ENCODE peak calls at places on chromosomes 2 and 18, in nine cellular contexts. E is esophagus muscularis mucosa, F is transverse colon, O is HCT116, X is stomach, C is breast epithelium, A is upper lobe of left lung, S is spleen, L is vagina. H is an unnamed sample.

GRCh38 chr2:141133883-141134282 is 996.9 kb downstream of the LRP1B start:
- DNase-seq in A (no peak), X (no peak), E (no peak), C (no peak), L (no peak), O (no peak), S (no peak), F (no peak), H (no peak)

GRCh38 chr2:239239607-239240479 is 161.0 kb downstream of the HDAC4 start:
- DNase-seq in L (no peak), C (no peak), E (no peak), X (no peak), O (no peak), A (no peak), S (peak), F (no peak), H (peak)

GRCh38 chr18:79922971-79923411 is 28.5 kb downstream of the SLC66A2 start:
- DNase-seq in O (no peak), C (peak), A (peak), S (peak), X (peak), E (no peak), F (peak), L (no peak), H (peak)

GRCh38 chr2:213279961-213280360 is 4.3 kb upstream of the SPAG16 start:
- DNase-seq in L (no peak), C (no peak), X (no peak), E (no peak), O (no peak), F (no peak), A (no peak), S (no peak), H (no peak)

GRCh38 chr2:64654063-64654811 is 524 bp upstream of the SERTAD2 start:
- DNase-seq in L (no peak), A (peak), E (no peak), O (peak), C (peak), F (peak), S (peak), X (peak), H (peak)

GRCh38 chr18:77377813-77378212 is 128.2 kb downstream of the GALR1 start:
- DNase-seq in C (no peak), S (no peak), F (no peak), O (no peak), X (no peak), E (no peak), A (no peak), L (no peak), H (no peak)

GRCh38 chr2:125516496-125517109 is 1139.4 kb upstream of the GYPC start:
- DNase-seq in C (no peak), L (no peak), E (no peak), X (no peak), O (no peak), S (no peak), A (no peak), F (no peak), H (no peak)

GRCh38 chr18:12990128-12990485 is 1.1 kb upstream of the CEP192 start:
- DNase-seq in F (no peak), C (no peak), S (no peak), A (no peak), L (no peak), O (no peak), E (no peak), X (no peak), H (no peak)

GRCh38 chr2:60553992-60554648 is 666 bp upstream of the BCL11A start:
- DNase-seq in C (no peak), S (peak), E (no peak), A (peak), F (peak), L (no peak), X (no peak), O (no peak), H (no peak)

DNA sequence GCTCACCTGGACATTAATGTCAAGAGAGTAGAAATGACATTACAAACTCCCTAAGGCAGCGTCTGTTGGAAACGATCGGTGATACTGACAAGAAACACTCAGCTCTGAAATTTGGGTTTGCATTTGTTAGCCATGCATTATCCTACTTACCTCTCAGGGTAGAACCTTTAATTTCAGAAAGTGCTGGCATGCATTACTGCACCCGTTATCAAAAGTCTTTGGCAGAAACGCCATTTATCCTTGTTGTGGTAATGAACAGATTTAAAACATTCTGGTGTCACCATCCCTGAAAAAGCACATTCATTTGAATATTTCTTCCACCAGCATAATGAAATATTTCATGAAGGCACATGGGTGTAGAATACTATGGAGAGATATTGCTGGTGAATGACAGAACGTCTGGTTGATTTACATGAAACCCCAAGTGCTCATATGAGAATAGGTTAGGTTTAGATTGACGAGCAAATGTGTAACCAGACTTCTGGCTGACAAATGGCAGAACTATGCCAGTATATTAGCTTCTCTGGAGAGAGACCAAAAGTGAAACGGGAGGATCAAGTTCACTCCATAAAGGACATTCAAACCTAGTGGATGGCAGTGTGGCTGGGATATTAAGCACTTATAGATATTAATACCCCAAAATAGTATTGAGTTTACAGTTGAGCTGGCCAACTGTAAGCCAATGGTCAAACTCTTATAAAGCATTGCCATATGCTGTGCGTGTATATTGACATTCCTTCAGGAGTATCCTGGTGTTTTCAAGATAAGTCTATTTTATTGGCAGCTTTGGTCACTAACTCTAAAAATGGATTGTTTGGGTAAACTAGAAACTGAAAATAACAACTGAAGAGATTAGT is 53.6 kb upstream of the ITGB6 start:
- DNase-seq in X (no peak), A (no peak), E (no peak), L (no peak), O (no peak), S (no peak), C (no peak), F (no peak), H (no peak)
- TF ChIP-seq POLR2AphosphoS5 in X (no peak), A (no peak), E (no peak), L (no peak), O (no peak), S (no peak), C (no peak), F (no peak), H (no peak)

DNA sequence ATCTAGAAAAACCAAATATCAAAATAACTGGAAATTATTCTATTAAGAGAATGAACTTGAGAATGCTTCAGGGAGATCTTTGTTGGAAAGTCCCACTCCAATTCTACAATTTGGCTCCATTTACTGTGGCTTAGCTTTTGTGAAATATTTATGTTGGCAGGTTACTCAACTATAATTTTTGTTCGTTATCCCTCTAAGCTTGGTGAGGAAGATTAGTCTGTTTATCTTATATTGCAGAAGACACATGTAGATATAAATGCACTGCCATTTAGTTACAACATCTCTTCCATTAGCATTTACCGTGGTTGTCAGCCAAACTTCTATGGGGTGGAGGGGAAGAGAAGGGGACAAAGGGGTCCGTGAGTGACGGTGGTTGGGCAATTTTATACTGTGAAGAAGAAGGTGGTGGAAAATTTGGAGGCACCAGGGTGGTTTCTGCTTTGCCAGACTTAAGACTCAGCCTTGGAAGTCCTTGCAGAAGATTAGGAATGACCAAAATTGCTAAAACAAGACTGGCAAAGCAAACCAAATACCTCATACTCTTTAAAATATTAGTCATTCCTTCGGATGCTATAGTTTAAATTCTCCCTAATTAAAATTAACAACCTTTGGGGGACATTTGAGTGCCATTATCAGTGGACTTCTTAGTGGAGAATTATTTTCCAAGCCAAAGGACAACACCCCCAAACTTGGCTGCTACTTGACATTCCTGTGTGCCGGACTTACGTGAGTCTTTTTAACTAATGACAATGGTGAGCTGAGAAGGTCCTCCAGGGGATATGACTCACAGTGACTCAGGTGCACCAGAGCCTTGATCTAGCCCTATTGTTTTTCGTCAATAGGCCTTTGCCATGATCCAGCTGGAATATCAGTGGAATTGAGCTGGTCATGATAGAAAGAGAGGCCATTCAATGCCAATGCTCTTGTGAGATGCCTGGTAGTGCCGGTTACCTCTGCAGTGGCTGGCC is 117.8 kb upstream of the CXCR4 start:
- DNase-seq in E (no peak), C (no peak), X (no peak), F (no peak), S (no peak), A (no peak), O (peak), L (no peak), H (no peak)
- TF ChIP-seq POLR2A in E (no peak), C (no peak), X (no peak), F (no peak), S (no peak), A (no peak), O (no peak), L (no peak), H (no peak)

DNA sequence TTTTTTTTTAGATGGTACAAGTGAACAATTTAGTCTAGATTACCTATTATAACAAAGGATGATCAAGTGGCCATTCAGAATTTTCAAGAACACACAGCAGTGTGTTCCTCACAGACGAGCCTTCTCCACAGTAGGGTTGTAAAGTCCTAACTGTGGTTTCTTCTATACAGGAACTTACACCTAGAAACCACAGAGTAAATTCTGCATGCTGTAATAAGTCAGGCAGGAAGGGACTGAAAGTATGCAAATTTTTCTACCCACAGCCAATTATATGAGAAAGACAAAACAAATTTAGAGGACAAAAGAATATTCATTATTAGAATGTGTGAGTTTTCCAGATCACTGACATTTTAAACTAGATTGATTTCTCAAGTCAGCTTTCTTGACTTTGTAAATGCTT is 99.5 kb downstream of the RBMS1 start:
- DNase-seq in C (no peak), O (no peak), L (no peak), X (no peak), S (no peak), F (no peak), E (no peak), A (no peak), H (no peak)
- H3K4me3 ChIP-seq in C (no peak), O (no peak), L (no peak), X (no peak), S (no peak), F (no peak), E (no peak), A (no peak), H (no peak)

GRCh38 chr2:37586663-37587409 is 84.6 kb downstream of the CDC42EP3 start:
- DNase-seq in C (no peak), E (no peak), A (no peak), F (no peak), O (no peak), S (no peak), L (no peak), X (no peak), H (no peak)

GRCh38 chr2:37583867-37584266 is 87.6 kb downstream of the CDC42EP3 start:
- DNase-seq in S (no peak), O (no peak), X (no peak), F (no peak), E (no peak), A (no peak), C (no peak), L (no peak), H (no peak)

GRCh38 chr2:37587817-37588216 is 83.6 kb downstream of the CDC42EP3 start:
- DNase-seq in L (no peak), F (no peak), A (no peak), X (no peak), S (no peak), O (no peak), C (no peak), E (no peak), H (no peak)

GRCh38 chr2:37585295-37585908 is 86.0 kb downstream of the CDC42EP3 start:
- DNase-seq in O (no peak), A (peak), F (peak), X (peak), S (no peak), L (no peak), C (no peak), E (no peak), H (no peak)

GRCh38 chr2:37585982-37586621 is 85.3 kb downstream of the CDC42EP3 start:
- DNase-seq in X (peak), F (peak), C (no peak), A (peak), E (peak), L (no peak), S (no peak), O (peak), H (no peak)
- TF ChIP-seq POLR2AphosphoS5 in X (peak), F (peak), C (peak), A (peak), E (peak), L (no peak), S (no peak), O (peak), H (peak)

GRCh38 chr2:112683550-112684414 is 37.0 kb upstream of the NT5DC4 start:
- DNase-seq in F (no peak), S (no peak), E (no peak), A (no peak), C (no peak), O (no peak), X (no peak), L (no peak), H (no peak)

GRCh38 chr2:112688086-112688880 is 32.5 kb upstream of the NT5DC4 start:
- DNase-seq in A (no peak), C (no peak), E (no peak), X (no peak), F (peak), L (no peak), S (no peak), O (no peak), H (no peak)

GRCh38 chr2:112684415-112684775 is 36.4 kb upstream of the NT5DC4 start:
- DNase-seq in F (no peak), L (no peak), E (no peak), A (no peak), C (no peak), O (no peak), S (no peak), X (no peak), H (no peak)

GRCh38 chr2:112685167-112685884 is 35.5 kb upstream of the NT5DC4 start:
- DNase-seq in X (no peak), C (no peak), O (no peak), F (no peak), E (no peak), L (no peak), S (no peak), A (no peak), H (no peak)

DNA sequence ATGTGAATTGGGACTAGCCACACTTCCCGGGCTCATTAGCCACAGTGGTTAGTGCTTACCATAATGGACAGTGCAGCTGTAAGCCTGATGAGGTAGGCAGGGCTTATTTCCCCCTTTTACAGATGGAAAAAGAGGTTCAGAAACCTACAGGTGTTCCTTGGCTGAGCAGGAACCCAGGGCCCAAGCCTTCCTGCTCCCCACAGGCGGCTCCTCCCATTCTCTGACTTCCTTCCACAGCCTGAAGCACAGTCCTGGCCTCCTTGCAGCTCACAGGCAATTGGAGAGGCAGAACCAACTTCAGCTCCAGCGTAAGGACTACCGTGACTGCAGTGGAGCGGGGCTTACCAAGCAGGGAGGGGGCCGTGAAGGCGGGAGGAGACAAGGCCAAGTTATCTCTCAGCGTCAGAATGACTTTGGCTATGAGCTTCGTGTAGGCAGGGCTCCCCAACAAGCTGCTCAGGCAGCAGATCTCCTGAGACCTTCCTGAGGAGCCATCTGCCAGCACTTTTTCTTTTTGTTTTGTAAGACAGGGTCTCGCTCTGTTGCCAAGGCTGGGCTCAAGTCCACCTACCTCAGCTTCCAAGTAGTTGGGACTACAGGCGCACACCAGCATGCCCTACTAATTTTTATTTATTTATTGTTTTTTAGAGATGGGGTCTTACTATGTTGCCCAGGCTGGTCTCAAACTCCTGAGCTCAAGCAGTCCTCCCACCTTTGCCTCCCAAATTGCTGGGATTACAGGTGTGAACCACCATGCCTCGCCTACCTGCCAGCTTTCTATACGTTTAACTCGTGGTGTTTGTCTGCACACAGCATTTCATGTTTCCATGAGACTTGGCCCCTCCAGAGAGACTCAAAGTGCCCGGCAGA is 34.2 kb upstream of the NT5DC4 start:
- DNase-seq in F (no peak), A (no peak), S (no peak), X (no peak), O (no peak), E (no peak), C (no peak), L (no peak), H (peak)
- TF ChIP-seq POLR2A in F (no peak), A (no peak), S (no peak), X (no peak), O (no peak), E (no peak), C (no peak), L (no peak), H (no peak)